ENCODE peak calls at places on chromosome 13, in seven cellular contexts. U is IMR-90, E is AG04449, G is colonic mucosa, J is vagina, I is bronchial epithelial cell, K is suprapubic skin. H is an unnamed sample.

GRCh38 chr13:100941377-100941776 is 266.8 kb upstream of the TMTC4 start:
- DNase-seq in G (no peak), K (no peak), J (no peak), I (no peak), U (no peak), E (no peak), H (no peak)

GRCh38 chr13:45393941-45394570 is 24.1 kb downstream of the SLC25A30 start:
- DNase-seq in K (no peak), U (peak; percentile 54), E (no peak), I (peak; percentile 57), J (no peak), G (no peak), H (no peak)

GRCh38 chr13:65133094-65133493 is 2097.0 kb downstream of the PCDH9 start:
- DNase-seq in I (no peak), K (no peak), E (no peak), G (no peak), U (no peak), J (no peak), H (no peak)

GRCh38 chr13:24270639-24271131 is 38.7 kb upstream of the C1QTNF9 start:
- DNase-seq in U (peak; percentile 47), K (no peak), J (no peak), G (peak; percentile 75), I (peak; percentile 50), E (no peak), H (peak; percentile 3)

GRCh38 chr13:99289265-99289664 is 17.9 kb downstream of the GPR183 start:
- DNase-seq in K (no peak), J (no peak), U (no peak), E (no peak), I (no peak), G (no peak), H (no peak)

GRCh38 chr13:55361141-55361540 is 1779.6 kb upstream of the PRR20A start:
- DNase-seq in U (no peak), J (no peak), K (no peak), E (no peak), G (no peak), I (no peak), H (no peak)

GRCh38 chr13:107025991-107026390 is 458.1 kb upstream of the ARGLU1 start:
- DNase-seq in I (peak; percentile 62), J (no peak), G (no peak), E (no peak), U (peak; percentile 71), K (no peak), H (peak; percentile 42)

GRCh38 chr13:24097667-24098066 is 62.9 kb upstream of the SPATA13 start:
- DNase-seq in G (no peak), U (no peak), K (no peak), I (no peak), E (no peak), J (no peak), H (no peak)

GRCh38 chr13:102779426-102780159 is 6.0 kb upstream of the TEX30 start:
- DNase-seq in J (no peak), E (no peak), I (no peak), U (no peak), G (no peak), K (no peak), H (no peak)

GRCh38 chr13:20175406-20175794 is 14.5 kb upstream of the GJA3 start:
- DNase-seq in I (no peak), E (no peak), G (no peak), J (no peak), U (no peak), K (no peak), H (no peak)

GRCh38 chr13:20175907-20176652 is 15.2 kb upstream of the GJA3 start:
- DNase-seq in J (no peak), G (no peak), K (no peak), E (no peak), I (no peak), U (no peak), H (no peak)

GRCh38 chr13:20178156-20178555 is 14.6 kb downstream of the GJB2 start:
- DNase-seq in U (no peak), E (no peak), K (peak; percentile 34), J (no peak), I (no peak), G (no peak), H (no peak)

GRCh38 chr13:20174656-20175405 is 14.0 kb upstream of the GJA3 start:
- DNase-seq in G (peak; percentile 70), J (peak; percentile 94), U (peak; percentile 99), I (peak; percentile 98), K (peak; percentile 93), E (peak; percentile 38), H (no peak)

GRCh38 chr13:20177049-20177831 is 15.5 kb downstream of the GJB2 start:
- DNase-seq in U (no peak), I (no peak), E (no peak), J (no peak), K (peak; percentile 64), G (no peak), H (no peak)
- H3K4me3 ChIP-seq in U (no peak overlapping the region), I (no peak overlapping the region), E (peak overlapping the region; percentile 6), J (no peak overlapping the region), K (peak overlapping the region; percentile 28), G (no peak overlapping the region), H (no peak overlapping the region)

DNA sequence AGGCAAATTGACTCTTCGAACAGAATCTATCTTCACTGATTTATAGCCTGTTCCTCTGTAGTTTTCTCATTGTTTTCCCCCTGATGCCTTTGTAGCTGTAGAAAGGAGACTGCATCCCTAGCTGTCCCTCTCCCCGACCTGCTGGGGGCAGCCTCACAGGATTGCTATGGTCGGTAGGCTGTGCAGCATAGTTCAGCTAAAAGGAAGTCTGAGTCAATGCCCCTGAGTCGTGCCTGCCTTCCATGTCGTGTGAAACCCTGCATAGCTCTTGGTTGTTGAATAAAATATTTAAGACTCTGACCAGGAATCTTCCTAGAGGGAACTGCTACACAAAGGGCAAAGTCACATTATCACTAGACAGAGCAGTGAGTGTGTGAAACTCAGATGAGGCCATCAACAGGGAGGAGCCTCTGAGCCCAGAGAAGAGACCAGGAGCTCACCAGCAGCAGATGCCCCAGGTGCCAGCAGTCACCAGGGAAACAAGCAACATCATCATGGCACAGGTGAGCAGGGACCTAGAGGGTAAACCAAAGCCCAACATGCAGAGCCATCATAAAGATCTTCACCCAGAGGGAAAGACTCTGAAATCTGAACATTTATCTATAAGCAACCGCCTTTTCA is 108.4 kb upstream of the NBEA start:
- DNase-seq in I (peak; percentile 61), E (no peak), G (no peak), J (no peak), K (no peak), U (peak; percentile 2), H (no peak)
- TF ChIP-seq CTCF in I (peak; percentile 13), E (no peak), G (no peak), J (no peak), K (no peak), U (no peak), H (no peak)

DNA sequence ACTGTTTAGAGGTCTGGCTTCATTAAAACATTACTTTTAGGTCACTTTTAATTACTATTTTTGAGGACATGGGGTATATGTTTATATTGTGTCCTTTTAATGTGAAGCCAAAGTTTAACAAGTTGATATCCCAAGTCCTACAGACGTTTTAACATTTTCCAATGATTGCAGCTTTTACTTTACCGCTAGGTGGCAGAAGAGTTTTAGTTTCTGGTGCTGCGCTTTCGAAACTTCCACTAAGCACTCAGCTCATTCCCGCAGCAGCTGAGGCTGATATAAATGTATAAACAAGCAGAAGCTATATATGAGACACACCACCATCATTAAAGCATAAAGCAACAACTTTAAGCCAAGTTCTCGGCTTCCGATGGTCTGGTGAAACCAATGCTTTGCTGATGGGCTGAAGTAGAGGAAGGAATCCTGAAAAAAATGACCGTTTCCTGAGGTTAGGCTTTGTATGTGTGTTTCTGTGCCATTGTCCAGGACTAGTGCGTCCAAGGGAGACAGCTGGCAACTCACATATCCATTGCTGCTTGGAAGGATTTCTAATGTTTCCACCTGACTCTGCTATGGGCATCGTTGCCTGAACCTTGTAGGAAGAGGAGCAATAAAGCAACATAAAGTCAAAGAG is 753.9 kb downstream of the OLFM4 start:
- DNase-seq in K (no peak), E (no peak), J (no peak), I (peak; percentile 48), U (peak; percentile 17), G (peak; percentile 17), H (peak; percentile 22)
- H3K4me3 ChIP-seq in K (peak overlapping the region; percentile 7), E (no peak overlapping the region), J (no peak overlapping the region), I (no peak overlapping the region), U (no peak overlapping the region), G (no peak overlapping the region), H (no peak overlapping the region)

GRCh38 chr13:49649244-49649962 is 21.1 kb downstream of the ARL11 start:
- DNase-seq in E (no peak), J (no peak), I (peak; percentile 57), U (peak; percentile 68), G (no peak), K (no peak), H (no peak)
- TF ChIP-seq CTCF in E (peak; percentile 43), J (no peak), I (peak; percentile 29), U (peak; percentile 42), G (no peak), K (no peak), H (peak; percentile 55)

DNA sequence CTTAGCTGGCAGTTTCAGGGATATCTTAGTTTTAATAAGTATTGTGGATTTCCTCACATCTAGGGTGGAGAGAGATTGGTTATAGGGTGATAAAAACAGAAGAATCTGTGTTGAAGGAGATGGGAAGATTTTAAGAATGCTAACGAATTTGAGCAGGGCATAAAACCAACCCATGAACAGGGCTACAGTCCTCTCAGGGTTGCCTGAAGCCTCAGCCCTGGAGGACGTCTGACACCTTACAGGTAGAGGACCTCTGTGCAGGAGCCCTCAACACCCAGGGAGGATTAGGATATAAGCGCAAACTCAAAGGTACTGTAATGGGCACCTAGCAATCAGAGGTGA is 461 bp upstream of the WASF3 start:
- DNase-seq in K (no peak), I (no peak), U (no peak), J (no peak), G (no peak), E (no peak), H (no peak)
- H3K4me3 ChIP-seq in K (peak overlapping the region; percentile 88), I (peak overlapping the region; percentile 34), U (peak overlapping the region; percentile 51), J (peak overlapping the region; percentile 96), G (no peak overlapping the region), E (peak overlapping the region; percentile 59), H (peak overlapping the region; percentile 48)

GRCh38 chr13:114143806-114144605 is 11.6 kb upstream of the RASA3 start:
- DNase-seq in K (peak; percentile 64), G (no peak), I (no peak), U (no peak), E (no peak), J (no peak), H (no peak)
- TF ChIP-seq CTCF in K (no peak), G (no peak), I (peak; percentile 1), U (no peak), E (peak; percentile 12), J (no peak), H (no peak)